ENCODE peak calls at places on chromosomes 7 and 10, in ten cellular contexts. R is H9; B is A549; J is ovary; L is OCI-LY7; G is CD8-positive, alpha-beta T cell; S is SJSA1; V is astrocyte; D is naive thymus-derived CD4-positive, alpha-beta T cell; X is Panc1. K is an unnamed sample. For H3K4me1, the result is how much of the 10 kb centered on the place peaks cover.

GRCh38 chr7:22452142-22452763 is 47.7 kb downstream of the STEAP1B start:
- DNase-seq in R (peak), B (peak), J (peak), L (peak), G (peak), S (peak), V (peak), D (no peak), X (peak), K (no peak)

GRCh38 chr7:48427671-48428070 is 256.4 kb downstream of the ABCA13 start:
- DNase-seq in R (no peak), B (no peak), J (no peak), L (peak), G (no peak), S (no peak), V (no peak), D (no peak), X (no peak), K (no peak)

GRCh38 chr10:80507484-80507880 is 30.2 kb upstream of the SH2D4B start:
- DNase-seq in R (no peak), B (no peak), J (no peak), L (no peak), G (no peak), S (no peak), V (no peak), D (no peak), X (no peak), K (no peak)

GRCh38 chr7:935321-936130 is 19.0 kb downstream of the ADAP1 start:
- DNase-seq in R (no peak), B (no peak), J (no peak), L (no peak), G (no peak), S (no peak), V (no peak), D (no peak), X (no peak), K (no peak)

GRCh38 chr7:124779194-124779593 is 13.6 kb upstream of the GPR37 start:
- DNase-seq in R (no peak), B (no peak), J (no peak), L (no peak), G (no peak), S (no peak), V (no peak), D (no peak), X (no peak), K (no peak)

GRCh38 chr10:1609596-1609995 is 127.7 kb downstream of the ADARB2 start:
- DNase-seq in R (peak), B (no peak), J (no peak), L (no peak), G (no peak), S (no peak), V (no peak), D (no peak), X (no peak), K (no peak)

GRCh38 chr7:127629268-127629854 is 11.4 kb upstream of the PAX4 start:
- DNase-seq in R (peak), B (peak), J (no peak), L (peak), G (peak), S (no peak), V (no peak), D (peak), X (no peak), K (no peak)

GRCh38 chr10:4353964-4354363 is 472.0 kb upstream of the AKR1E2 start:
- DNase-seq in R (no peak), B (peak), J (no peak), L (no peak), G (no peak), S (peak), V (peak), D (no peak), X (peak), K (no peak)

GRCh38 chr7:73341877-73342276 is 13.9 kb downstream of the FKBP6 start:
- DNase-seq in R (no peak), B (peak), J (no peak), L (no peak), G (no peak), S (peak), V (peak), D (no peak), X (no peak), K (no peak)

GRCh38 chr10:83692196-83692595 is 447.1 kb upstream of the GHITM start:
- DNase-seq in R (no peak), B (no peak), J (no peak), L (no peak), G (no peak), S (no peak), V (peak), D (no peak), X (no peak), K (no peak)

GRCh38 chr7:27105161-27106122 is 3.0 kb upstream of the HOXA2 start:
- DNase-seq in R (no peak), B (no peak), J (no peak), L (no peak), G (no peak), S (no peak), V (peak), D (no peak), X (no peak), K (no peak)

GRCh38 chr10:72306215-72306760 is 32.6 kb downstream of the DDIT4 start:
- DNase-seq in R (no peak), B (no peak), J (peak), L (no peak), G (no peak), S (no peak), V (no peak), D (no peak), X (no peak), K (no peak)

GRCh38 chr10:63716174-63716573 is 195.0 kb downstream of the REEP3 start:
- DNase-seq in R (no peak), B (no peak), J (no peak), L (no peak), G (no peak), S (no peak), V (no peak), D (no peak), X (no peak), K (no peak)

GRCh38 chr7:17021205-17021604 is 139.4 kb upstream of the AGR3 start:
- DNase-seq in R (no peak), B (no peak), J (no peak), L (no peak), G (no peak), S (no peak), V (peak), D (no peak), X (no peak), K (no peak)

GRCh38 chr10:73495226-73495883 is 469 bp downstream of the PPP3CB start:
- DNase-seq in R (no peak), B (peak), J (peak), L (peak), G (peak), S (peak), V (peak), D (peak), X (peak), K (no peak)

GRCh38 chr7:116405810-116406209 is 93.7 kb upstream of the CAV2 start:
- DNase-seq in R (no peak), B (no peak), J (no peak), L (no peak), G (no peak), S (no peak), V (no peak), D (no peak), X (no peak), K (no peak)

GRCh38 chr7:36742911-36743775 is 18.8 kb upstream of the AOAH start:
- DNase-seq in R (no peak), B (no peak), J (no peak), L (no peak), G (no peak), S (no peak), V (no peak), D (no peak), X (no peak), K (no peak)

GRCh38 chr7:5491251-5492044 is 67.8 kb upstream of the TNRC18 start:
- DNase-seq in R (no peak), B (no peak), J (peak), L (no peak), G (no peak), S (no peak), V (no peak), D (no peak), X (no peak), K (no peak)

GRCh38 chr7:140517546-140518369 is 38.5 kb upstream of the MKRN1 start:
- DNase-seq in R (peak), B (peak), J (peak), L (peak), G (peak), S (peak), V (peak), D (peak), X (peak), K (peak)

GRCh38 chr10:2049560-2049959 is 312.2 kb upstream of the ADARB2 start:
- DNase-seq in R (no peak), B (no peak), J (no peak), L (no peak), G (no peak), S (no peak), V (no peak), D (no peak), X (no peak), K (no peak)

GRCh38 chr7:107944776-107945175 is 53.8 kb downstream of the DLD start:
- DNase-seq in R (no peak), B (no peak), J (no peak), L (no peak), G (no peak), S (no peak), V (no peak), D (no peak), X (no peak), K (no peak)

GRCh38 chr10:107914450-107915276 is 750.2 kb upstream of the SORCS1 start:
- DNase-seq in R (peak), B (no peak), J (no peak), L (no peak), G (no peak), S (no peak), V (no peak), D (no peak), X (no peak), K (no peak)

GRCh38 chr10:132978542-132978941 is 36.2 kb upstream of the CFAP46 start:
- DNase-seq in R (no peak), B (no peak), J (no peak), L (no peak), G (no peak), S (no peak), V (no peak), D (no peak), X (no peak), K (no peak)

GRCh38 chr7:131501422-131501821 is 55.0 kb downstream of the PODXL start:
- DNase-seq in R (no peak), B (no peak), J (no peak), L (no peak), G (peak), S (peak), V (peak), D (peak), X (no peak), K (no peak)

GRCh38 chr10:35523670-35524225 is 81.4 kb upstream of the GJD4 start:
- DNase-seq in R (no peak), B (no peak), J (no peak), L (peak), G (no peak), S (no peak), V (no peak), D (no peak), X (no peak), K (no peak)

GRCh38 chr10:133185916-133186315 is 25.9 kb downstream of the KNDC1 start:
- DNase-seq in R (no peak), B (no peak), J (no peak), L (no peak), G (no peak), S (no peak), V (no peak), D (no peak), X (no peak), K (no peak)

GRCh38 chr7:6148724-6149360 is 117.7 kb downstream of the ANKRD61 start:
- DNase-seq in R (no peak), B (no peak), J (no peak), L (no peak), G (no peak), S (no peak), V (no peak), D (no peak), X (no peak), K (no peak)

GRCh38 chr10:1732501-1733123 is 4.7 kb downstream of the ADARB2 start:
- DNase-seq in R (no peak), B (no peak), J (no peak), L (no peak), G (no peak), S (no peak), V (no peak), D (no peak), X (no peak), K (no peak)

GRCh38 chr10:81034376-81034775 is 496.7 kb downstream of the SH2D4B start:
- DNase-seq in R (no peak), B (no peak), J (no peak), L (no peak), G (no peak), S (no peak), V (no peak), D (no peak), X (no peak), K (no peak)

GRCh38 chr10:73843254-73843653 is 31.1 kb downstream of the CAMK2G start:
- DNase-seq in R (no peak), B (no peak), J (no peak), L (no peak), G (no peak), S (no peak), V (no peak), D (no peak), X (no peak), K (no peak)

GRCh38 chr7:148153611-148154010 is 437.0 kb upstream of the C7orf33 start:
- DNase-seq in R (no peak), B (no peak), J (peak), L (no peak), G (no peak), S (no peak), V (no peak), D (no peak), X (no peak), K (no peak)

GRCh38 chr7:36153571-36154097 is 580 bp downstream of the EEPD1 start:
- DNase-seq in R (no peak), B (peak), J (no peak), L (no peak), G (peak), S (no peak), V (no peak), D (no peak), X (no peak), K (no peak)

GRCh38 chr10:127736222-127736914 is 617 bp upstream of the FOXI2 start:
- DNase-seq in R (peak), B (no peak), J (no peak), L (no peak), G (no peak), S (no peak), V (no peak), D (no peak), X (no peak), K (no peak)

GRCh38 chr7:87600130-87601124 is at the start of gene ABCB1:
- DNase-seq in R (peak), B (peak), J (peak), L (no peak), G (peak), S (peak), V (peak), D (peak), X (no peak), K (no peak)

GRCh38 chr7:71842376-71842775 is 569.8 kb downstream of the CALN1 start:
- DNase-seq in R (no peak), B (no peak), J (no peak), L (no peak), G (no peak), S (no peak), V (no peak), D (no peak), X (no peak), K (no peak)

GRCh38 chr10:15211464-15211979 is 43.0 kb upstream of the NMT2 start:
- DNase-seq in R (no peak), B (no peak), J (no peak), L (no peak), G (no peak), S (peak), V (peak), D (no peak), X (no peak), K (no peak)

GRCh38 chr7:107236857-107237256 is 68.1 kb downstream of the HBP1 start:
- DNase-seq in R (no peak), B (no peak), J (no peak), L (no peak), G (no peak), S (no peak), V (no peak), D (no peak), X (no peak), K (no peak)

GRCh38 chr7:100019908-100020307 is 4.5 kb downstream of the ZKSCAN1 start:
- DNase-seq in R (no peak), B (no peak), J (peak), L (no peak), G (no peak), S (no peak), V (no peak), D (no peak), X (no peak), K (no peak)
- H3K4me1 ChIP-seq in R (under half), B (under half), J (under half), L (under half), G (under half), S (under half), V (under half), D (under half), X (under half), K (under half)

GRCh38 chr10:125226823-125227222 is 66.5 kb upstream of the CTBP2 start:
- DNase-seq in R (no peak), B (no peak), J (no peak), L (no peak), G (no peak), S (no peak), V (no peak), D (no peak), X (no peak), K (no peak)
- H3K4me1 ChIP-seq in R (under half), B (under half), J (under half), L (under half), G (under half), S (under half), V (under half), D (under half), X (under half), K (under half)

GRCh38 chr10:95297402-95297801 is 6.6 kb upstream of the PDLIM1 start:
- DNase-seq in R (no peak), B (no peak), J (no peak), L (peak), G (no peak), S (no peak), V (no peak), D (no peak), X (no peak), K (no peak)
- H3K4me1 ChIP-seq in R (under half), B (under half), J (under half), L (half or more), G (under half), S (under half), V (under half), D (under half), X (under half), K (under half)

GRCh38 chr7:99559276-99559915 is 954 bp downstream of the ZNF655 start:
- DNase-seq in R (no peak), B (no peak), J (no peak), L (no peak), G (no peak), S (peak), V (peak), D (no peak), X (no peak), K (no peak)
- H3K4me1 ChIP-seq in R (under half), B (half or more), J (under half), L (under half), G (under half), S (under half), V (under half), D (under half), X (under half), K (half or more)

K was measured in vagina.